ENCODE peak calls at places on chromosome 17, in seven cellular contexts. U is pancreas; Y is body of pancreas; R is nucleus accumbens; Z is breast epithelium; E is astrocyte of the spinal cord; I is activated CD4-positive, alpha-beta memory T cell treated with anti-CD3 and anti-CD28 coated beads, Interleukin-2, amount 10 ng/mL, durations not matched to agents 7 days and 5 days. B is an unnamed sample.

GRCh38 chr17:63843387-63844292 is 1.2 kb upstream of the SMARCD2 start:
- DNase-seq in Y (peak), Z (peak), E (peak), U (peak), I (peak), R (no peak), B (no peak)

GRCh38 chr17:51035436-51035835 is 85.2 kb downstream of the SPAG9 start:
- DNase-seq in I (no peak), R (no peak), Z (no peak), U (no peak), E (peak), Y (no peak), B (no peak)

GRCh38 chr17:79680381-79680780 is 50.4 kb upstream of the ENPP7 start:
- DNase-seq in R (no peak), E (no peak), Z (no peak), Y (no peak), U (no peak), I (no peak), B (no peak)

GRCh38 chr17:81285179-81285878 is 9.8 kb downstream of the SLC38A10 start:
- DNase-seq in U (no peak), I (peak), R (peak), Y (peak), E (peak), Z (no peak), B (peak)

GRCh38 chr17:52710363-52710901 is 551.9 kb upstream of the CA10 start:
- DNase-seq in Y (no peak), U (no peak), R (no peak), Z (no peak), I (no peak), E (no peak), B (no peak)

GRCh38 chr17:29930399-29931010 is 477 bp upstream of the SSH2 start:
- DNase-seq in I (no peak), E (no peak), Y (no peak), R (no peak), U (no peak), Z (no peak), B (peak)

GRCh38 chr17:49928826-49929475 is 40.0 kb upstream of the DLX4 start:
- DNase-seq in U (no peak), E (no peak), Z (no peak), Y (no peak), I (no peak), R (no peak), B (no peak)

GRCh38 chr17:13671341-13671740 is 69.6 kb upstream of the HS3ST3A1 start:
- DNase-seq in R (no peak), U (no peak), Z (no peak), E (peak), I (no peak), Y (no peak), B (no peak)

GRCh38 chr17:44398692-44399691 is 9.5 kb upstream of the ITGA2B start:
- DNase-seq in Z (peak), U (no peak), R (peak), E (no peak), I (no peak), Y (no peak), B (no peak)

GRCh38 chr17:954431-955164 is 25.0 kb downstream of the NXN start:
- DNase-seq in Y (no peak), R (no peak), U (no peak), I (no peak), Z (no peak), E (peak), B (no peak)

GRCh38 chr17:67150826-67151225 is 94.2 kb downstream of the HELZ start:
- DNase-seq in E (no peak), R (no peak), Z (no peak), I (no peak), Y (no peak), U (no peak), B (no peak)

GRCh38 chr17:199195-199604 is 17.8 kb upstream of the DOC2B start:
- DNase-seq in Y (peak), R (no peak), Z (no peak), E (peak), I (no peak), U (no peak), B (no peak)

GRCh38 chr17:75151893-75152292 is 2.4 kb downstream of the JPT1 start:
- DNase-seq in Y (no peak), U (no peak), R (no peak), Z (no peak), E (peak), I (no peak), B (no peak)

GRCh38 chr17:31391496-31391949 is at the start of gene RAB11FIP4:
- DNase-seq in E (no peak), R (no peak), U (no peak), Z (no peak), I (no peak), Y (peak), B (peak)

GRCh38 chr17:45775576-45776011 is 8.5 kb upstream of the CRHR1 start:
- DNase-seq in R (no peak), Y (peak), U (peak), Z (peak), I (no peak), E (no peak), B (no peak)

GRCh38 chr17:60610481-60610880 is 10.5 kb downstream of the PPM1D start:
- DNase-seq in Y (no peak), E (no peak), R (no peak), I (no peak), U (no peak), Z (no peak), B (no peak)

GRCh38 chr17:2194778-2195417 is 108.7 kb downstream of the SMG6 start:
- DNase-seq in Y (no peak), Z (no peak), U (no peak), I (no peak), E (no peak), R (no peak), B (no peak)

GRCh38 chr17:44198721-44199552 is 747 bp downstream of the ATXN7L3 start:
- DNase-seq in I (peak), E (peak), Z (peak), Y (peak), U (peak), R (no peak), B (peak)

GRCh38 chr17:58520843-58521430 is 6.5 kb upstream of the MTMR4 start:
- DNase-seq in E (no peak), Z (no peak), U (no peak), Y (no peak), I (no peak), R (no peak), B (peak)

GRCh38 chr17:43070872-43071271 is 45.8 kb downstream of the RND2 start:
- DNase-seq in Z (no peak), E (no peak), R (no peak), I (no peak), U (no peak), Y (no peak), B (no peak)

GRCh38 chr17:74072340-74072739 is 131.1 kb upstream of the RPL38 start:
- DNase-seq in E (no peak), I (no peak), R (no peak), U (no peak), Z (no peak), Y (no peak), B (no peak)

GRCh38 chr17:83073389-83074063 is 5.9 kb upstream of the METRNL start:
- DNase-seq in R (no peak), Y (no peak), E (no peak), Z (no peak), I (no peak), U (no peak), B (no peak)

GRCh38 chr17:1736348-1737281 is 6.1 kb upstream of the SERPINF2 start:
- DNase-seq in Y (peak), I (no peak), Z (no peak), E (peak), R (peak), U (no peak), B (no peak)

GRCh38 chr17:34319087-34319486 is at the start of gene CCL8:
- DNase-seq in U (no peak), E (no peak), I (no peak), R (no peak), Y (no peak), Z (no peak), B (no peak)

GRCh38 chr17:8785547-8786412 is 13.4 kb downstream of the MFSD6L start:
- DNase-seq in E (peak), U (peak), I (peak), Z (peak), R (peak), Y (peak), B (peak)

GRCh38 chr17:58121925-58122324 is 26.3 kb upstream of the OR4D1 start:
- DNase-seq in Y (no peak), I (peak), Z (no peak), R (no peak), E (peak), U (no peak), B (no peak)

GRCh38 chr17:20938244-20938643 is 104.6 kb downstream of the USP22 start:
- DNase-seq in Y (no peak), U (no peak), Z (no peak), E (no peak), I (no peak), R (no peak), B (no peak)

GRCh38 chr17:4090898-4091297 is 51.9 kb downstream of the ZZEF1 start:
- DNase-seq in Z (no peak), I (no peak), Y (no peak), E (no peak), R (no peak), U (no peak), B (no peak)

GRCh38 chr17:48055531-48056245 is 7.5 kb downstream of the NFE2L1 start:
- DNase-seq in I (peak), U (no peak), R (no peak), E (peak), Z (no peak), Y (no peak), B (no peak)

GRCh38 chr17:39761861-39762496 is 24.2 kb downstream of the GRB7 start:
- DNase-seq in R (no peak), U (no peak), E (no peak), Y (no peak), Z (no peak), I (peak), B (no peak)

GRCh38 chr17:13619462-13619861 is 17.7 kb upstream of the HS3ST3A1 start:
- DNase-seq in E (no peak), R (no peak), Z (no peak), I (no peak), U (no peak), Y (no peak), B (no peak)

GRCh38 chr17:78409191-78409621 is 30.8 kb downstream of the PGS1 start:
- DNase-seq in I (no peak), U (peak), Y (peak), E (no peak), Z (no peak), R (no peak), B (no peak)

GRCh38 chr17:48915459-48916282 is 7.5 kb downstream of the UBE2Z start:
- DNase-seq in Y (no peak), R (no peak), U (no peak), Z (no peak), I (peak), E (peak), B (no peak)

GRCh38 chr17:35291802-35292201 is 48.9 kb downstream of the SLFN5 start:
- DNase-seq in Y (no peak), Z (no peak), U (no peak), R (no peak), E (peak), I (no peak), B (no peak)

B was measured in glutamatergic neuron.